ENCODE peak calls at places on chromosome 7, in seven cellular contexts. N, D, P, J, A, W and H are unnamed samples.

GRCh38 chr7:45594780-45595535 is 20.8 kb downstream of the ADCY1 start:
- DNase-seq in P (no peak), D (peak), J (no peak), A (peak), N (no peak), W (no peak), H (no peak)

GRCh38 chr7:85736085-85736484 is 549.2 kb upstream of the SEMA3D start:
- DNase-seq in J (no peak), N (no peak), P (no peak), W (no peak), D (no peak), A (no peak), H (no peak)

GRCh38 chr7:887488-887820 is 11.1 kb downstream of the GET4 start:
- DNase-seq in A (no peak), W (no peak), D (no peak), N (no peak), J (no peak), P (no peak), H (no peak)

GRCh38 chr7:108453320-108453719 is 2.9 kb downstream of the NRCAM start:
- DNase-seq in W (no peak), P (no peak), N (no peak), A (no peak), J (no peak), D (no peak), H (no peak)

GRCh38 chr7:149245244-149245643 is 5.8 kb downstream of the ZNF212 start:
- DNase-seq in D (no peak), W (no peak), J (no peak), N (peak), P (no peak), A (no peak), H (no peak)

GRCh38 chr7:98178762-98179490 is 32.3 kb upstream of the BHLHA15 start:
- DNase-seq in J (no peak), D (no peak), N (peak), P (no peak), A (no peak), W (no peak), H (no peak)

GRCh38 chr7:120521761-120522737 is 249.1 kb downstream of the KCND2 start:
- DNase-seq in D (no peak), P (no peak), J (no peak), W (no peak), A (no peak), N (peak), H (peak)

GRCh38 chr7:18771834-18772566 is 276.5 kb downstream of the HDAC9 start:
- DNase-seq in D (no peak), N (no peak), A (no peak), P (no peak), W (no peak), J (no peak), H (no peak)

GRCh38 chr7:47782022-47782421 is 166.2 kb downstream of the PKD1L1 start:
- DNase-seq in A (no peak), P (no peak), D (no peak), N (no peak), W (no peak), J (no peak), H (no peak)

GRCh38 chr7:150429699-150430098 is 20.7 kb upstream of the GIMAP8 start:
- DNase-seq in P (no peak), N (no peak), W (no peak), D (no peak), J (no peak), A (no peak), H (no peak)

GRCh38 chr7:127629268-127629854 is 11.4 kb upstream of the PAX4 start:
- DNase-seq in J (peak), D (no peak), P (peak), W (no peak), A (no peak), N (peak), H (no peak)

GRCh38 chr7:38374507-38374906 is 101.1 kb upstream of the TARP start:
- DNase-seq in N (no peak), J (no peak), D (no peak), A (no peak), P (no peak), W (no peak), H (no peak)

GRCh38 chr7:79953130-79953529 is 181.5 kb upstream of the GNAI1 start:
- DNase-seq in W (no peak), N (no peak), A (no peak), J (no peak), P (no peak), D (no peak), H (no peak)

GRCh38 chr7:80542398-80542797 is 30.5 kb upstream of the GNAT3 start:
- DNase-seq in D (no peak), J (no peak), N (peak), W (no peak), P (no peak), A (no peak), H (peak)

GRCh38 chr7:6398943-6399342 is 48.8 kb downstream of the DAGLB start:
- DNase-seq in W (no peak), J (no peak), A (no peak), D (no peak), N (peak), P (no peak), H (peak)

GRCh38 chr7:127137146-127137545 is 115.6 kb downstream of the GRM8 start:
- DNase-seq in P (no peak), D (no peak), J (no peak), A (no peak), W (no peak), N (no peak), H (no peak)

GRCh38 chr7:127317447-127317961 is 64.8 kb upstream of the GRM8 start:
- DNase-seq in P (no peak), D (no peak), A (no peak), N (peak), W (no peak), J (no peak), H (no peak)

GRCh38 chr7:134645478-134645877 is 1.2 kb upstream of the BPGM start:
- DNase-seq in D (no peak), J (no peak), N (peak), A (no peak), P (no peak), W (no peak), H (no peak)

GRCh38 chr7:131688738-131689661 is 132.6 kb upstream of the PODXL start:
- DNase-seq in W (peak), N (peak), A (no peak), D (peak), P (peak), J (peak), H (no peak)

GRCh38 chr7:24192701-24193100 is 91.3 kb upstream of the NPY start:
- DNase-seq in P (no peak), A (no peak), N (no peak), J (no peak), D (no peak), W (no peak), H (no peak)

GRCh38 chr7:115879171-115879570 is 151.4 kb downstream of the TFEC start:
- DNase-seq in J (no peak), D (no peak), A (no peak), W (no peak), P (no peak), N (peak), H (no peak)

GRCh38 chr7:138089080-138089901 is 13.0 kb downstream of the AKR1D1 start:
- DNase-seq in J (peak), A (no peak), D (no peak), W (no peak), P (no peak), N (peak), H (no peak)

GRCh38 chr7:157302314-157302711 is 34.5 kb upstream of the DNAJB6 start:
- DNase-seq in J (peak), W (no peak), P (peak), N (peak), D (no peak), A (peak), H (no peak)

GRCh38 chr7:80449841-80450240 is 62.0 kb downstream of the GNAT3 start:
- DNase-seq in W (no peak), D (no peak), N (no peak), P (no peak), J (no peak), A (no peak), H (no peak)

GRCh38 chr7:73330772-73331171 is 2.8 kb downstream of the FKBP6 start:
- DNase-seq in N (no peak), A (no peak), J (no peak), P (no peak), D (no peak), W (no peak), H (no peak)

GRCh38 chr7:149188637-149189259 is 6.6 kb upstream of the ZNF282 start:
- DNase-seq in N (no peak), J (no peak), P (no peak), D (no peak), W (no peak), A (no peak), H (no peak)

GRCh38 chr7:140230517-140230861 is 53.7 kb upstream of the KDM7A start:
- DNase-seq in D (no peak), P (peak), N (peak), J (no peak), A (no peak), W (no peak), H (no peak)

GRCh38 chr7:22393825-22394458 is 37.0 kb upstream of the RAPGEF5 start:
- DNase-seq in P (no peak), J (no peak), D (no peak), W (no peak), A (no peak), N (peak), H (no peak)

GRCh38 chr7:134710511-134710853 is 63.8 kb downstream of the BPGM start:
- DNase-seq in P (no peak), N (no peak), D (no peak), A (no peak), W (no peak), J (no peak), H (no peak)

GRCh38 chr7:43781726-43782607 is 23.5 kb downstream of the BLVRA start:
- DNase-seq in D (no peak), P (no peak), A (no peak), W (no peak), J (no peak), N (peak), H (no peak)

GRCh38 chr7:21044384-21044783 is 257.7 kb upstream of the SP8 start:
- DNase-seq in A (no peak), W (no peak), N (peak), J (no peak), P (no peak), D (no peak), H (no peak)

GRCh38 chr7:27600247-27600646 is 62.4 kb downstream of the HIBADH start:
- DNase-seq in P (no peak), A (no peak), J (no peak), N (no peak), W (no peak), D (no peak), H (no peak)

GRCh38 chr7:149825567-149826343 is 12.4 kb upstream of the ZNF862 start:
- DNase-seq in J (no peak), W (no peak), A (no peak), N (no peak), D (no peak), P (no peak), H (no peak)

GRCh38 chr7:88458931-88459330 is 152.2 kb upstream of the STEAP4 start:
- DNase-seq in A (no peak), N (no peak), W (no peak), D (no peak), J (no peak), P (no peak), H (no peak)

GRCh38 chr7:45716380-45717203 is 142.4 kb downstream of the ADCY1 start:
- DNase-seq in D (no peak), W (no peak), N (no peak), A (no peak), J (no peak), P (no peak), H (no peak)

GRCh38 chr7:81470084-81470723 is 299.6 kb downstream of the HGF start:
- DNase-seq in N (peak), P (peak), D (peak), J (no peak), A (no peak), W (peak), H (peak)